ENCODE peak calls at places on chromosome 22, in six cellular contexts. I is fibroblast of lung, F is NB4, U is kidney epithelial cell, W is left ventricle myocardium inferior, G is GM06990. S is an unnamed sample.
A peak's percentile ranks its signal among the peaks of the same experiment; 100 is the strongest.

GRCh38 chr22:47379037-47379436 is 616.6 kb downstream of the TBC1D22A start:
- DNase-seq in I (no peak), F (no peak), U (no peak), W (no peak), G (no peak), S (no peak)

GRCh38 chr22:33803371-33803770 is 116.9 kb downstream of the LARGE1 start:
- DNase-seq in I (peak; percentile 90), F (peak; percentile 76), U (peak; percentile 19), W (no peak), G (no peak), S (no peak)

GRCh38 chr22:44721206-44721605 is 19.2 kb downstream of the PRR5 start:
- DNase-seq in I (no peak), F (peak; percentile 55), U (no peak), W (no peak), G (no peak), S (no peak)

GRCh38 chr22:48872271-48873260 is 955.1 kb downstream of the BRD1 start:
- DNase-seq in I (no peak), F (no peak), U (no peak), W (peak; percentile 8), G (no peak), S (no peak)

GRCh38 chr22:46293591-46294260 is 2.9 kb upstream of the GTSE1 start:
- DNase-seq in I (peak; percentile 63), F (peak; percentile 50), U (no peak), W (peak; percentile 61), G (no peak), S (no peak)

GRCh38 chr22:46564084-46564714 is 26.8 kb upstream of the CELSR1 start:
- DNase-seq in I (no peak), F (no peak), U (no peak), W (peak; percentile 53), G (no peak), S (no peak)

GRCh38 chr22:46421272-46421671 is 85.8 kb downstream of the TRMU start:
- DNase-seq in I (no peak), F (no peak), U (peak; percentile 34), W (no peak), G (peak; percentile 44), S (peak; percentile 37)

GRCh38 chr22:46703166-46703995 is 34.7 kb downstream of the CERK start:
- DNase-seq in I (no peak), F (no peak), U (no peak), W (no peak), G (no peak), S (no peak)

GRCh38 chr22:26681395-26681821 is 24.0 kb downstream of the MIAT start:
- DNase-seq in I (peak; percentile 88), F (no peak), U (no peak), W (no peak), G (no peak), S (no peak)

GRCh38 chr22:28479912-28480311 is 199.7 kb downstream of the TTC28 start:
- DNase-seq in I (no peak), F (no peak), U (no peak), W (no peak), G (no peak), S (no peak)

GRCh38 chr22:44623771-44624510 is 78.1 kb upstream of the PRR5 start:
- DNase-seq in I (peak; percentile 20), F (peak; percentile 69), U (no peak), W (no peak), G (peak; percentile 29), S (peak; percentile 34)

GRCh38 chr22:50272103-50272782 is 2.1 kb upstream of the MAPK11 start:
- DNase-seq in I (peak; percentile 19), F (peak; percentile 39), U (no peak), W (no peak), G (no peak), S (no peak)

GRCh38 chr22:27952091-27952490 is 33.0 kb upstream of the PITPNB start:
- DNase-seq in I (peak; percentile 65), F (no peak), U (peak; percentile 7), W (no peak), G (no peak), S (no peak)

GRCh38 chr22:46793497-46793896 is 31.0 kb downstream of the TBC1D22A start:
- DNase-seq in I (no peak), F (no peak), U (no peak), W (no peak), G (no peak), S (no peak)

DNA sequence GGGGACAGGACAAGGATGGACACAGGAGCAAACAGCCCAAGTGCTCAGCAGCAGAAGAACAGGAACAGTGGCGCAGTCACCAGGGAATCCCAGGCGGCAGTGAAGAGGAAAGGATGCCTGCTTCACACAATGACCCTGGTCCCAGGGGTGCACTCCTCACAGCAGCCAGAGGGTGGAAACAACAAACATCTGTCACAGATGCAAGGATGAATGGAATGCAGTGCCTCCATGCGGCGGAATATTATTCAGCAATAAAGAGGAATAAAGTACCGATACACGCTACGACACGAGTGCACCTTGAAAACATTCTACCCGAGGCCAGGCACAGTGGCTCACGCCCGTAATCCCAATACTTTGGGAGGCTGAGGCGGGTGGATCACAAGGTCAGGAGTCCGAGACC is 12.7 kb downstream of the CSNK1E start:
- DNase-seq in I (no peak), F (no peak), U (no peak), W (peak; percentile 64), G (no peak), S (no peak)
- TF ChIP-seq CTCF in I (no peak), F (no peak), U (no peak), W (peak; percentile 57), G (no peak), S (no peak)

GRCh38 chr22:30195245-30196140 is 51.1 kb downstream of the LIF start:
- DNase-seq in I (peak; percentile 45), F (peak; percentile 39), U (no peak), W (no peak), G (no peak), S (no peak)
- H3K4me3 ChIP-seq in I (no peak overlapping the region), F (no peak overlapping the region), U (no peak overlapping the region), W (peak overlapping the region; percentile 26), G (no peak overlapping the region), S (no peak overlapping the region)

GRCh38 chr22:37126882-37127281 is 17.4 kb upstream of the TMPRSS6 start:
- DNase-seq in I (no peak), F (peak; percentile 25), U (no peak), W (no peak), G (no peak), S (no peak)
- TF ChIP-seq CTCF in I (no peak), F (peak; percentile 33), U (peak; percentile 34), W (no peak), G (peak; percentile 59), S (peak; percentile 64)

DNA sequence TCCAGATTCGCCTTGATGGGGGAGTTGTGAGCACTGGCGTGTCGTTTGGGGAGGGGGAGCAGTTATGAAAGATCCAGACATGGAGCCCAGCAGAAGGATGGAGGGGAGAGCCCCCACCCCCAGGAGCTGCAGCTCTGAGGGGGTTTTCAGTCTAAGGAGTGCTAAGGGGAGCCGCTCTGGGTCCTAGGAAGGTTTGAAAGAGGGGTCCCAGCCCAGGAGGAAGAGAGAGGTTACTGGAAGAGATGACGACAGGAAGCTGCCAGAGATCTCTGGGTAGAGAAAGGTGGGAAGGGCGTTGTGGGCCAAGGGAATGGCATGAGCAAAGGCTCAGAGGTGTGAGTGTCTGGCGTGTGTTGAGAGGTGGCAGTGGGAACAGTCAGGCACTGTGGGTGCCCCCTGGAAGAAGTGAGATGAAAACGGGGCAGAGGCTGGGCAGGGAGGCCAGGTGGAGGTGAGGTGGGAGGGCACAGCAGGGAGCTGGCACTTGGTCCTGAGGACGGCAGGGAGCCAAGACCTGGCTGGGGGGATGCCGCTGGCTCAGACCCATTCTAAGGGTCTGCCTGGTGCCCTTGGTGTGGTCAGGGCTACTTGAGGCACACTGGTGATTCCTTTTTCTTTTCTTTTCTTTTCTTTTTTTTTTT is 1.8 kb downstream of the MGAT3 start:
- DNase-seq in I (no peak), F (no peak), U (no peak), W (no peak), G (no peak), S (no peak)
- H3K4me3 ChIP-seq in I (no peak overlapping the region), F (no peak overlapping the region), U (no peak overlapping the region), W (peak overlapping the region; percentile 75), G (peak overlapping the region; percentile 80), S (peak overlapping the region; percentile 79)

DNA sequence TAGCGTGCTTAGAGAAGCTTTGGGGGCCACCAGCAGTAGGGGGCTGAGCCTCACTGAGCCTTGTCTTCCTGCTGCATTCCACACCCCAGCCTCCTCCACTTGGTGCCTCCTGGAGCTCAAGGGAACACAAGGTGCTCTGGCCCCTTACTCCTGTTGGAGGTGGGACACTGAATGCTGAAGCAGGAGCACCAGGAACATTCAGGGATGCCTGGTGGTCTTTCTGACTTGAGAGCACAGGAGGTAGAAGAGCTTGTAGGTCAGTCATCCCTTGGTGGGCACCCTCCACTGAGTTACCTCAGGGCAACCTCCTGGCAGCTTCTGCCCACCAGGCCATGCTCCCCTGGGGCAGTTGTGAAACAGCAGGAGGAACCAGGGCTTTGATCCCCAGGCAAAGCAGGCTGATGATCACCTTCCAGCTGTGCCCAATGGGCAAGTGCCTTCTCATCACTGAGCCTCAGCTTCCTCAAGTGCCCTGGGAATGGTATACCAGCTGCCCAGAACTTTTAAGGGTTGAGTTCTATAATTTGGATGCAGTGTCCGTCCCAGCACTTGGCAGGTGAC is 50.1 kb downstream of the CABIN1 start:
- DNase-seq in I (no peak), F (no peak), U (no peak), W (no peak), G (no peak), S (no peak)
- TF ChIP-seq CTCF in I (no peak), F (no peak), U (no peak), W (no peak), G (no peak), S (no peak)

DNA sequence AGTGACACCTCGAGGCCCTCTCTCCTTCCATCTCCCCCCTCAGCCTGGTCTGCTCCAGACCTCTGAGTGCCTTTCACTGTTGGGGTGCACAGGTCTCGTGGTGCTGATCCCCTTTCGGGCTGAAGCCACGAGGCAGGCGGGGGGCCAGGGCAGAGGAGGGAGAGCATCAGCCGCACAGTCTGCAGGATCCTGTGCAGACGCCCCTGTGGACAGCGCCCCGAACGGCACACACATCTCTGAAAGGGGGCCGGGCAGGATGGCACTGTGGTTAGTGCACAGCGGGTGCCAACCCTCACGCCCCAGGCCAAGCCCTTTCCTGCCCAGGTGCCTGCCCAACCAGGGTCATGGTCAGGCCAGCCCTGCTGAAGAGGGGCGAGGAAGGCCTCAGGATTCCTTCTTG is 56.7 kb downstream of the CACNA1I start:
- DNase-seq in I (no peak), F (no peak), U (no peak), W (no peak), G (no peak), S (no peak)
- H3K4me3 ChIP-seq in I (no peak overlapping the region), F (no peak overlapping the region), U (no peak overlapping the region), W (no peak overlapping the region), G (no peak overlapping the region), S (no peak overlapping the region)

GRCh38 chr22:16777284-16777924 is 47.8 kb downstream of the XKR3 start:
- DNase-seq in I (no peak), F (no peak), U (no peak), W (no peak), G (no peak), S (no peak)

GRCh38 chr22:16776088-16776487 is 49.1 kb downstream of the XKR3 start:
- DNase-seq in I (no peak), F (peak; percentile 49), U (no peak), W (no peak), G (no peak), S (no peak)

GRCh38 chr22:16774911-16775529 is 50.2 kb downstream of the XKR3 start:
- DNase-seq in I (no peak), F (peak; percentile 59), U (no peak), W (no peak), G (no peak), S (no peak)
- TF ChIP-seq CTCF in I (no peak), F (no peak), U (no peak), W (no peak), G (no peak), S (no peak)

S was measured in GM12865.